ENCODE peak calls at places on chromosomes 6 and 20, in four cellular contexts. X is ovary, S is coronary artery, J is AG04450. G is an unnamed sample.

GRCh38 chr20:58040447-58041290 is 187.8 kb downstream of the ANKRD60 start:
- DNase-seq in X (no peak), S (no peak), J (no peak), G (no peak)

GRCh38 chr20:878511-879307 is 37.4 kb downstream of the ANGPT4 start:
- DNase-seq in X (no peak), S (no peak), J (no peak), G (no peak)

GRCh38 chr20:53949319-53949839 is 121.0 kb downstream of the BCAS1 start:
- DNase-seq in X (no peak), S (no peak), J (no peak), G (peak; percentile 48)

GRCh38 chr6:44411141-44411540 is 23.6 kb downstream of the CDC5L start:
- DNase-seq in X (no peak), S (no peak), J (no peak), G (no peak)

GRCh38 chr6:123801067-123801466 is 2.6 kb upstream of the NKAIN2 start:
- DNase-seq in X (no peak), S (no peak), J (no peak), G (no peak)

GRCh38 chr6:31763617-31763940 is 1.1 kb downstream of the SAPCD1 start:
- DNase-seq in X (no peak), S (no peak), J (no peak), G (no peak)

GRCh38 chr6:97656706-97657350 is 373.8 kb upstream of the MMS22L start:
- DNase-seq in X (no peak), S (no peak), J (no peak), G (no peak)

GRCh38 chr20:59994697-59995122 is 36.5 kb downstream of the CDH26 start:
- DNase-seq in X (no peak), S (no peak), J (no peak), G (no peak)

GRCh38 chr20:48377940-48378339 is 449.9 kb downstream of the PREX1 start:
- DNase-seq in X (no peak), S (no peak), J (no peak), G (no peak)

GRCh38 chr6:35311390-35312075 is 13.9 kb downstream of the DEF6 start:
- DNase-seq in X (no peak), S (peak; percentile 64), J (no peak), G (no peak)

GRCh38 chr20:38863024-38863851 is 57.7 kb downstream of the PPP1R16B start:
- DNase-seq in X (no peak), S (peak; percentile 45), J (no peak), G (no peak)

GRCh38 chr20:49775229-49775693 is 37.4 kb upstream of the SLC9A8 start:
- DNase-seq in X (peak; percentile 92), S (no peak), J (no peak), G (peak; percentile 77)

GRCh38 chr6:134235937-134236751 is 81.8 kb downstream of the SGK1 start:
- DNase-seq in X (no peak), S (no peak), J (peak; percentile 29), G (no peak)

GRCh38 chr6:33296797-33297405 is 1.8 kb downstream of the RGL2 start:
- DNase-seq in X (no peak), S (no peak), J (no peak), G (no peak)

GRCh38 chr6:37696841-37697735 is 595 bp downstream of the MDGA1 start:
- DNase-seq in X (peak; percentile 22), S (no peak), J (no peak), G (no peak)

GRCh38 chr6:159008656-159009288 is 8.8 kb upstream of the RSPH3 start:
- DNase-seq in X (no peak), S (no peak), J (no peak), G (no peak)

GRCh38 chr20:52536841-52537400 is 345.3 kb upstream of the ZFP64 start:
- DNase-seq in X (no peak), S (no peak), J (no peak), G (no peak)

GRCh38 chr6:133553652-133554051 is 312.5 kb downstream of the EYA4 start:
- DNase-seq in X (peak; percentile 39), S (no peak), J (peak; percentile 56), G (no peak)

GRCh38 chr6:21085206-21085605 is 508.3 kb upstream of the SOX4 start:
- DNase-seq in X (no peak), S (no peak), J (no peak), G (no peak)

GRCh38 chr6:84853901-84854300 is 89.5 kb upstream of the TBX18 start:
- DNase-seq in X (no peak), S (no peak), J (no peak), G (no peak)

DNA sequence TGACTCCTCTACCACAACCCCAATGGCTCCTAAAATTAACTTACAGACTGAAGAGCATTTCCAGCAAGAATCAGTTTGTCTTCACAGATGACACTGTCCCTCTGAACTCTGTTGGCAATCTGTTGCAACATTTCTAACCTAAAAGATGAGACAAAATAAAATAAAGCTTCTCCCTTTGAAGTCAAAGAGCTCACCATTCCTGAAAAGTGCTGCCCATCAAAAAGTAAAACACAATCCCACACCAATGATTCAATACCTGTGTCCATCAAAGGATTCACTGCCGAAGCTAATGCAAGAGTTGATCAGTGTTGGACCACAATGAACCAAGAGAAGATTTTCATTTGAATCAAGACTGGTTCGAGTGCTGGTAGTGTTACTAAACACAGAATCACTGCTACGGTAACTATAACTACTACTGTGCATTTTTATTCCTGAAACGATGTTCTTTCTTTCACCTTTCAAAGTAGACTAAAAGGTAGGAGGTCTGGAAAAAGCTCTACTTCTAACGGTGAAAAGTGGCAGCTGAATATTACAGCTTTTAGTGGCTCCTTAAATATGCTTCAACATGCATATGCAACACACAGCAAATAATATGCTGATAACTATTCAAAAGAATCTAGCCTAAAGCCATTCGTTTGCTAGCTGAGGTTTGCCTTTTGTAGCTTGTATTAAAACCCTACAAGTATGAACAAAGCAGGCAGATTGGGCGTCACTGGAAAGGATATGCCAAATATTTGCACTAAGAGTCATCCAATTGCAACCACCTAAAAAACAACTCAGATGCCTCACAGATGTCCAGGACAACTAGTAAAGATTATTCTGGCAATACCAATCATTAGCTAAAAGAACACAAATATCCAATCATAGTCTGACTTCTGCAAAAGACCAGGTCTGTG is at the start of gene DST:
- DNase-seq in X (no peak), S (no peak), J (peak; percentile 83), G (no peak)
- H3K27ac ChIP-seq in X (no peak within 1 kb of the TSS), S (peak within 1 kb of the TSS; percentile 63), J (peak within 1 kb of the TSS; percentile 66), G (peak within 1 kb of the TSS; percentile 53)

GRCh38 chr6:11918739-11919605 is 93.1 kb upstream of the HIVEP1 start:
- DNase-seq in X (no peak), S (no peak), J (no peak), G (no peak)
- H3K27ac ChIP-seq in X (no peak overlapping the region), S (no peak overlapping the region), J (peak overlapping the region; percentile 63), G (no peak overlapping the region)

GRCh38 chr6:1382883-1383728 is 6.3 kb upstream of the FOXF2 start:
- DNase-seq in X (no peak), S (no peak), J (no peak), G (no peak)
- H3K27ac ChIP-seq in X (no peak overlapping the region), S (no peak overlapping the region), J (no peak overlapping the region), G (no peak overlapping the region)

DNA sequence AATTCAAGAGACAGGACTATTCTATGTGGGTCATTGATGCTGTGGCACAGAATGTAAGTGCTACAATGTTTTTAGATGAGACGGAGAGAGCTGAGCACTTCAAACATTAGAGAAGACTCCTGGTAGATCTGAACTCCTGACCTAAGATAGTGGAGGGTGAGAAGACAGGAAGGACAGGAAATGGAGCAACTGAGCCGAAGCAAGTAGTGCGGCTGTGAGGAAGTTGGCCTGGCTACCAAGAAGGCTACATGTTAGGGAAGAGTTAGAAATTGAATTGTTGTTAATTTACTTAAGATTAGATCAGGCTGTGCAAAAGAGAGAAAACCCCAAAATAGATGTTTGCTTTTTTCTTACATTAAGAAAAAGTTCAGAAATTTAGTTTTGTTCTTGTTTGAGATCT is 14.4 kb upstream of the MLIP start:
- DNase-seq in X (no peak), S (no peak), J (no peak), G (no peak)
- H3K27ac ChIP-seq in X (no peak overlapping the region), S (no peak overlapping the region), J (no peak overlapping the region), G (no peak overlapping the region)

GRCh38 chr20:19078448-19079373 is 133.7 kb upstream of the SLC24A3 start:
- DNase-seq in X (no peak), S (no peak), J (no peak), G (no peak)

GRCh38 chr20:19079536-19080299 is 132.7 kb upstream of the SLC24A3 start:
- DNase-seq in X (no peak), S (no peak), J (no peak), G (no peak)

GRCh38 chr20:19077370-19078220 is 134.8 kb upstream of the SLC24A3 start:
- DNase-seq in X (no peak), S (no peak), J (no peak), G (no peak)

GRCh38 chr20:19081937-19082336 is 130.5 kb upstream of the SLC24A3 start:
- DNase-seq in X (no peak), S (no peak), J (no peak), G (no peak)

DNA sequence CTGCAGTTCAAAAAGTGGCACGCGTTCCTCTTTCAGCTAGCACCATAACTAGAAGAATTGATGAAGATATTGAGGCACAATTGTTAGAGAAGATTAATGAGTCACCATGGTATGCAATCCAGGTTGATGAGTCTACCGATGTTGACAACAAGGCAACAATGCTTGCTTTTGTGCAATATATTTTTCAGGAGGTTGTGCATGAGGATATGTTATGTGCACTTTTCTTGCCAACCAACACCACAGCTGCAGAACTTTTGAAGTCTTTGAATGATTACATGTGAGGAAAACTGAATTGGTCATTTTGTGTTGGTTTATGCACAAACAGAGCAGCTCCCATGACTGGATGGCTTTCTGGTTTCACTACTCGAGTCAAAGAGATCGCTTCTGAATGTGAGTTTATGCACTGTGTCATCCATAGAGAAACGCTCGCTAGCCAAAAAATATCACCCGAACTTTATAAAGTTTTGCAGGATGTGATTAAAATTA is 129.3 kb upstream of the SLC24A3 start:
- DNase-seq in X (no peak), S (no peak), J (no peak), G (no peak)
- H3K27ac ChIP-seq in X (no peak overlapping the region), S (no peak overlapping the region), J (no peak overlapping the region), G (no peak overlapping the region)

GRCh38 chr6:146770275-146770964 is 171.6 kb downstream of the ADGB start:
- DNase-seq in X (no peak), S (no peak), J (no peak), G (no peak)
- H3K27ac ChIP-seq in X (no peak overlapping the region), S (peak overlapping the region; percentile 76), J (no peak overlapping the region), G (no peak overlapping the region)

G was measured in psoas muscle.